ENCODE peak calls at places on chromosome 1, in four cellular contexts. Y, I, U and B are unnamed samples. For H3K27me3, the result is how much of the 10 kb centered on the place peaks cover.

GRCh38 chr1:29684141-29684540 is 447.8 kb downstream of the PTPRU start:
- DNase-seq in I (no peak), U (no peak), Y (no peak), B (no peak)

GRCh38 chr1:151994956-151995355 is 1.3 kb upstream of the S100A10 start:
- DNase-seq in I (no peak), Y (no peak), U (no peak), B (no peak)

GRCh38 chr1:89425056-89425455 is 61.2 kb downstream of the GBP6 start:
- DNase-seq in Y (no peak), I (no peak), U (no peak), B (no peak)

GRCh38 chr1:212503714-212504113 is 71.0 kb downstream of the NENF start:
- DNase-seq in I (no peak), U (no peak), Y (no peak), B (no peak)

GRCh38 chr1:62407398-62408009 is 29.3 kb upstream of the USP1 start:
- DNase-seq in I (no peak), U (peak), Y (no peak), B (no peak)

GRCh38 chr1:76949503-76949902 is 82.2 kb downstream of the ST6GALNAC5 start:
- DNase-seq in Y (no peak), U (no peak), I (no peak), B (no peak)

GRCh38 chr1:94239796-94240195 is 2.4 kb upstream of the ARHGAP29 start:
- DNase-seq in I (no peak), Y (no peak), U (no peak), B (no peak)

GRCh38 chr1:9448132-9449105 is 90.8 kb upstream of the SLC25A33 start:
- DNase-seq in Y (peak), U (no peak), I (no peak), B (no peak)

GRCh38 chr1:58584082-58584895 is 7.2 kb upstream of the TACSTD2 start:
- DNase-seq in Y (peak), U (peak), I (no peak), B (no peak)

GRCh38 chr1:48667782-48668181 is 108.9 kb downstream of the BEND5 start:
- DNase-seq in I (no peak), Y (no peak), U (no peak), B (no peak)

GRCh38 chr1:61241864-61242472 is 159.6 kb downstream of the NFIA start:
- DNase-seq in U (no peak), I (no peak), Y (no peak), B (no peak)

GRCh38 chr1:3558036-3558726 is 53.1 kb downstream of the MEGF6 start:
- DNase-seq in U (no peak), I (no peak), Y (no peak), B (no peak)

GRCh38 chr1:78839704-78840277 is 166.7 kb downstream of the ADGRL4 start:
- DNase-seq in I (no peak), U (peak), Y (no peak), B (peak)

GRCh38 chr1:61585714-61586113 is 139.2 kb downstream of the TM2D1 start:
- DNase-seq in Y (no peak), I (no peak), U (no peak), B (no peak)

GRCh38 chr1:98388431-98388830 is 273.1 kb upstream of the SNX7 start:
- DNase-seq in I (no peak), Y (no peak), U (peak), B (peak)

GRCh38 chr1:1463312-1463711 is 8.3 kb upstream of the ATAD3B start:
- DNase-seq in Y (no peak), U (no peak), I (no peak), B (no peak)

GRCh38 chr1:118739421-118739930 is 248.7 kb downstream of the TBX15 start:
- DNase-seq in Y (no peak), U (no peak), I (no peak), B (no peak)

GRCh38 chr1:157472959-157473358 is 79.4 kb downstream of the FCRL5 start:
- DNase-seq in I (no peak), Y (no peak), U (no peak), B (no peak)
- H3K27ac ChIP-seq in I (no peak), Y (no peak), U (no peak), B (no peak)

DNA sequence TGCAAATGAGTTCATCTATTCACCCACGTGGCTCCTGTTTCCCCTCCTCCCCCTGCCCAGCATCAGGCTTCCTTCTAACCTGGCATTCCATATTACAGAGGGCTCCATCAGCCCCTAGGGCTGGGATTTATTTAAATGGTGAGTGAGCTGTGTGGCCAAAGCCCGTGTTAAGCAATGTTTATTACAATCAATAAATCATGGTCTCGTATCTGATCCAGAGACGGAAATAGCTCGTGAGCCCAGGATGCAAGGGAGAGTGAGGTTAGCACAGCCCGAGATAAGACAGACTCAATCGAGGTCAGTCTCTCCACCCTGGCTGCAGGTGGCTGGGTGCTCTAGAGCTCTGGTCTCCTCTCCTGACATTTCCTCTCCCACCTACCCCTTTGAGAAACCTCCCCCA is 43.0 kb upstream of the IGSF21 start:
- DNase-seq in U (no peak), I (no peak), Y (no peak), B (no peak)
- H3K27me3 ChIP-seq in U (under half), I (under half), Y (under half), B (under half)

GRCh38 chr1:162861101-162861500 is at the start of gene CCDC190:
- DNase-seq in U (no peak), Y (peak), I (no peak), B (no peak)
- H3K4me3 ChIP-seq in U (no peak), Y (no peak), I (no peak), B (no peak)

DNA sequence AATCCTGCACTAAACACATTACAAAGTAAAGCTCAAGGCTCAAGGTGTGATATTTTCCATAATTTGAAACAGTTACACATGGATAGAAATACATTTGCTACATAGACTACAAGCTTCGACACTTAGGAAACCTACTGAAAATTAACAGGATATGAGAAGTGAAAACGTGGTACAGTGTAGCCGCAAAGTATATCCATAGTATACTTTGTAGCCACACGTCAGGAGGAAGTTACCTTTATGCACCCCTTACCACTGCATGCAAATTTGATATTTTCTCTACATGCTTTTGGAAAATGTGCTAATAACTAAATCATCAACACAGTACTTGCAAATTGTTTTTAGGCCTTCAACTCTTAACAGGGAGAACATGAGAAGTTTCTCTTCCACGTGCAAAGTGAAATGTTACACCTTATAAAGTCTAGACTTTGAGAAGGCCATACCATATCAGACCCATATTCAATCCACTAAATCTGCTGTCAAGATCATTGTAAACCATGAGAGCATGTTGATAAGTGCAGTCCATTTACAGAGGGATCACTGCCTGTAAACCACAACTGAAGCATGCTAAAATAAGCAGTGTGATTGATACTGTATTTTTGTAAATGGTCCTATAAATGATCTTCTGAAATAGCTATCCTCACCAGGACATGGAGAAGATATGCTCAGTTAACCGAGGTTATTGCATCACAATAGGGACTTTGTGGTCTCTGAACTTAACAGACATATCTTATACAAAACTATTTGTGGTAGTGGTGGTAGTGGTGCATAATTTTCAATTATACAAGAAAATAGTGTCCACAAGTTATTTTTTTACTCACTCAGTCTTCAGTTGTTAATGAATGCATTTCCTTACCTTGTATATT is 64.7 kb downstream of the VAV3 start:
- DNase-seq in I (no peak), Y (no peak), U (no peak), B (no peak)
- H3K27ac ChIP-seq in I (peak), Y (no peak), U (no peak), B (no peak)

DNA sequence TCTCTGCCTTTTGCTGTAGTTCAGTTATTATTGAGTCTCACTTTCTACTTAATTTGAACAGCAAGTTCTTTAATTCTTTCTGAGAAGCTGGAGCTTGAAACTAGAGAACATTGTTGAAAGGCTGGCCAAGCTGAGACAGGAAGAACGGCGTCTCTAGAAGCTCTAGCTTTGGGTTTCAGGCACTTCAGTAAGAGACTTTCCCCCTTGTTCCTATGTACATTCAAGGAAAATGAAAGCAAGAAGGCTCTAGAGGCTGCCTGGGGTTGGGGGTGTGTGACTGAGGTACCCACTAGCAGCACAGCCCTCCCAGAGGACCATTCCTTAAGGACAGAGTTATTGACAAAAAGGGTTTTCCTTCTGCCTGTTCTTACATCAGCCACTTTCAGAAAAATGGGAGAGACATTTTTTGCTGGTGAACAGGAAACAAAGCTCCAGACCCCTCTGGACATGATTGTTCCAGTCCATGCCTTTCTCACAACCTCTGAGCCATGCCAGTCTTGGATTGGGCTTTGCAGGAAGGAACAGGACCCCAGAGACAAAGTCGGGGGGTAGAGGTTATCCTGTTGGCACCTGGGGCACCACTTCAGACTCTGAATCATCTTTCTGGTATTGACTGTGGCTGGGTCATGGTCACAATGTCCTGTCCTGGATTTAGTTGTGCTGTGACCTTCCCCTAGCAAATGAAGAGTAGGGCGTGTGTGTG is 63.1 kb downstream of the LAMC2 start:
- DNase-seq in Y (no peak), I (no peak), U (no peak), B (no peak)
- H3K27me3 ChIP-seq in Y (under half), I (under half), U (under half), B (under half)

GRCh38 chr1:47417129-47418044 is 1.3 kb downstream of the FOXE3 start:
- DNase-seq in U (no peak), Y (peak), I (no peak), B (no peak)
- H3K4me3 ChIP-seq in U (no peak), Y (no peak), I (no peak), B (no peak)

GRCh38 chr1:45373573-45373972 is 33.3 kb upstream of the MUTYH start:
- DNase-seq in U (no peak), Y (no peak), I (no peak), B (no peak)
- H3K27ac ChIP-seq in U (no peak), Y (no peak), I (no peak), B (no peak)